ENCODE peak calls at places on chromosome 13, in five cellular contexts. K is neural crest cell; R is activated gamma-delta T cell; V is NCI-H1092; G is stimulated activated CD8-positive, alpha-beta memory T cell treated with anti-CD3 and anti-CD28 coated beads, Interleukin-4, amount 100 ng/mL, for 1 hour. B is an unnamed sample.

GRCh38 chr13:72383646-72384045 is 343.8 kb downstream of the MZT1 start:
- DNase-seq in K (no peak), R (no peak), V (no peak), G (no peak), B (no peak)

GRCh38 chr13:73835138-73835721 is 299.0 kb downstream of the KLF12 start:
- DNase-seq in K (no peak), R (no peak), V (peak), G (no peak), B (peak)

GRCh38 chr13:104015646-104016396 is 949.6 kb upstream of the SLC10A2 start:
- DNase-seq in K (no peak), R (no peak), V (no peak), G (no peak), B (no peak)

GRCh38 chr13:66520511-66521390 is 709.4 kb downstream of the PCDH9 start:
- DNase-seq in K (no peak), R (no peak), V (no peak), G (no peak), B (no peak)

GRCh38 chr13:42832341-42833153 is 51.2 kb downstream of the FAM216B start:
- DNase-seq in K (no peak), R (no peak), V (no peak), G (no peak), B (no peak)

GRCh38 chr13:109593230-109593629 is 193.2 kb downstream of the IRS2 start:
- DNase-seq in K (no peak), R (no peak), V (no peak), G (no peak), B (no peak)

GRCh38 chr13:58151452-58151851 is 519.9 kb downstream of the PCDH17 start:
- DNase-seq in K (no peak), R (no peak), V (no peak), G (no peak), B (no peak)

GRCh38 chr13:41652735-41653361 is 195.5 kb downstream of the RGCC start:
- DNase-seq in K (peak), R (no peak), V (peak), G (peak), B (peak)

GRCh38 chr13:99505814-99506269 is 4.6 kb downstream of the TM9SF2 start:
- DNase-seq in K (no peak), R (no peak), V (no peak), G (no peak), B (peak)

GRCh38 chr13:39765801-39766463 is 110.5 kb downstream of the COG6 start:
- DNase-seq in K (no peak), R (no peak), V (peak), G (no peak), B (no peak)

GRCh38 chr13:101757446-101758039 is 305.1 kb downstream of the ITGBL1 start:
- DNase-seq in K (no peak), R (no peak), V (peak), G (no peak), B (peak)

GRCh38 chr13:27122036-27122435 is 49.6 kb downstream of the USP12 start:
- DNase-seq in K (no peak), R (no peak), V (no peak), G (no peak), B (no peak)

GRCh38 chr13:99619207-99619606 is 117.9 kb downstream of the TM9SF2 start:
- DNase-seq in K (no peak), R (no peak), V (no peak), G (no peak), B (no peak)

GRCh38 chr13:41562541-41563178 is 105.3 kb downstream of the RGCC start:
- DNase-seq in K (no peak), R (no peak), V (no peak), G (no peak), B (no peak)

GRCh38 chr13:46668302-46668720 is 115.3 kb downstream of the LRCH1 start:
- DNase-seq in K (no peak), R (no peak), V (no peak), G (no peak), B (peak)

GRCh38 chr13:95411641-95412040 is 110.4 kb upstream of the ABCC4 start:
- DNase-seq in K (no peak), R (no peak), V (no peak), G (no peak), B (no peak)

GRCh38 chr13:72565893-72566292 is 161.5 kb downstream of the MZT1 start:
- DNase-seq in K (no peak), R (no peak), V (peak), G (no peak), B (peak)

GRCh38 chr13:27680465-27680864 is 58.8 kb downstream of the POLR1D start:
- DNase-seq in K (no peak), R (no peak), V (no peak), G (no peak), B (no peak)

GRCh38 chr13:111265701-111266035 is 54.8 kb upstream of the TEX29 start:
- DNase-seq in K (no peak), R (no peak), V (no peak), G (no peak), B (no peak)

GRCh38 chr13:30679483-30680330 is 55.6 kb upstream of the ALOX5AP start:
- DNase-seq in K (no peak), R (no peak), V (peak), G (peak), B (no peak)

GRCh38 chr13:78909276-78909675 is 250.3 kb upstream of the OBI1 start:
- DNase-seq in K (no peak), R (no peak), V (no peak), G (no peak), B (no peak)

GRCh38 chr13:61202042-61202441 is 213.6 kb downstream of the PCDH20 start:
- DNase-seq in K (no peak), R (no peak), V (no peak), G (no peak), B (no peak)